ENCODE peak calls at places on chromosomes 7 and 10, in seven cellular contexts. D, U, I, K, N, T and P are unnamed samples.

GRCh38 chr10:52011113-52011512 is 303.0 kb upstream of the DKK1 start:
- DNase-seq in D (no peak), U (no peak), I (no peak), K (no peak), N (no peak), T (no peak), P (no peak)

GRCh38 chr10:14072541-14072940 is 258.2 kb downstream of the FRMD4A start:
- DNase-seq in D (no peak), U (no peak), I (no peak), K (no peak), N (no peak), T (no peak), P (no peak)

GRCh38 chr10:27601519-27601918 is 97.4 kb downstream of the RAB18 start:
- DNase-seq in D (no peak), U (no peak), I (no peak), K (peak), N (no peak), T (no peak), P (no peak)

GRCh38 chr7:95811846-95812445 is 39.6 kb downstream of the DYNC1I1 start:
- DNase-seq in D (no peak), U (no peak), I (no peak), K (no peak), N (no peak), T (no peak), P (peak)

GRCh38 chr10:48448796-48449195 is 142.3 kb downstream of the MAPK8 start:
- DNase-seq in D (no peak), U (no peak), I (peak), K (no peak), N (no peak), T (no peak), P (no peak)

GRCh38 chr10:131049051-131049450 is 262.5 kb downstream of the TCERG1L start:
- DNase-seq in D (no peak), U (no peak), I (no peak), K (no peak), N (no peak), T (no peak), P (no peak)

GRCh38 chr10:27618036-27618615 is 114.0 kb downstream of the RAB18 start:
- DNase-seq in D (no peak), U (no peak), I (no peak), K (no peak), N (no peak), T (no peak), P (no peak)

GRCh38 chr7:100539436-100540006 is 518 bp downstream of the AGFG2 start:
- DNase-seq in D (no peak), U (no peak), I (no peak), K (no peak), N (no peak), T (no peak), P (no peak)

GRCh38 chr10:31359979-31360378 is 41.0 kb downstream of the ZEB1 start:
- DNase-seq in D (no peak), U (no peak), I (no peak), K (no peak), N (no peak), T (no peak), P (no peak)

GRCh38 chr7:13467111-13467547 is 522.3 kb downstream of the ETV1 start:
- DNase-seq in D (no peak), U (no peak), I (no peak), K (no peak), N (no peak), T (no peak), P (no peak)

GRCh38 chr7:139541600-139542307 is 18.3 kb downstream of the CLEC2L start:
- DNase-seq in D (no peak), U (no peak), I (no peak), K (peak), N (no peak), T (no peak), P (no peak)

GRCh38 chr7:152313879-152314604 is 121.8 kb downstream of the KMT2C start:
- DNase-seq in D (no peak), U (no peak), I (peak), K (peak), N (no peak), T (no peak), P (no peak)

GRCh38 chr7:22445140-22445722 is 54.8 kb downstream of the STEAP1B start:
- DNase-seq in D (peak), U (peak), I (no peak), K (peak), N (peak), T (peak), P (no peak)

GRCh38 chr10:82252081-82252480 is 377.1 kb downstream of the NRG3 start:
- DNase-seq in D (no peak), U (no peak), I (no peak), K (no peak), N (no peak), T (no peak), P (no peak)

GRCh38 chr10:70475661-70476060 is 2.9 kb upstream of the PALD1 start:
- DNase-seq in D (no peak), U (no peak), I (no peak), K (no peak), N (no peak), T (no peak), P (no peak)

GRCh38 chr7:103076767-103077166 is 1.8 kb downstream of the ARMC10 start:
- DNase-seq in D (no peak), U (no peak), I (no peak), K (no peak), N (no peak), T (no peak), P (no peak)

GRCh38 chr10:75408911-75409885 is 7.6 kb upstream of the ZNF503 start:
- DNase-seq in D (peak), U (peak), I (no peak), K (peak), N (peak), T (no peak), P (no peak)

GRCh38 chr7:137296551-137296950 is 47.0 kb downstream of the PTN start:
- DNase-seq in D (no peak), U (no peak), I (no peak), K (no peak), N (no peak), T (no peak), P (no peak)

GRCh38 chr7:157339777-157340677 is 3.2 kb downstream of the DNAJB6 start:
- DNase-seq in D (peak), U (peak), I (peak), K (peak), N (peak), T (peak), P (peak)

GRCh38 chr7:90719159-90719558 is 123.0 kb downstream of the CDK14 start:
- DNase-seq in D (no peak), U (no peak), I (no peak), K (no peak), N (no peak), T (no peak), P (no peak)

GRCh38 chr10:12533151-12533550 is 183.8 kb downstream of the CAMK1D start:
- DNase-seq in D (no peak), U (no peak), I (peak), K (no peak), N (no peak), T (no peak), P (no peak)

GRCh38 chr10:22335204-22335956 is 9.9 kb upstream of the SPAG6 start:
- DNase-seq in D (peak), U (no peak), I (no peak), K (peak), N (peak), T (no peak), P (no peak)

GRCh38 chr10:79431422-79431821 is 14.0 kb downstream of the ZCCHC24 start:
- DNase-seq in D (no peak), U (no peak), I (no peak), K (no peak), N (no peak), T (no peak), P (no peak)

GRCh38 chr10:17981766-17982380 is 30.2 kb downstream of the SLC39A12 start:
- DNase-seq in D (no peak), U (no peak), I (peak), K (no peak), N (no peak), T (no peak), P (no peak)

GRCh38 chr10:60304832-60305231 is 84.8 kb downstream of the ANK3 start:
- DNase-seq in D (no peak), U (no peak), I (no peak), K (no peak), N (no peak), T (no peak), P (no peak)

GRCh38 chr10:69057951-69058297 is 30.0 kb upstream of the SRGN start:
- DNase-seq in D (no peak), U (no peak), I (peak), K (no peak), N (no peak), T (no peak), P (no peak)

GRCh38 chr10:71761105-71761511 is 12.2 kb downstream of the VSIR start:
- DNase-seq in D (no peak), U (no peak), I (no peak), K (no peak), N (no peak), T (no peak), P (no peak)

GRCh38 chr10:132721725-132722124 is 64.2 kb downstream of the NKX6-2 start:
- DNase-seq in D (no peak), U (no peak), I (no peak), K (no peak), N (no peak), T (no peak), P (no peak)

GRCh38 chr7:108152198-108152597 is 22.0 kb upstream of the LAMB4 start:
- DNase-seq in D (no peak), U (no peak), I (no peak), K (no peak), N (no peak), T (no peak), P (no peak)

GRCh38 chr7:121020652-121021051 is 32.1 kb downstream of the CPED1 start:
- DNase-seq in D (no peak), U (no peak), I (no peak), K (no peak), N (no peak), T (no peak), P (no peak)

GRCh38 chr7:27184342-27185012 is 555 bp downstream of the HOXA11 start:
- DNase-seq in D (peak), U (no peak), I (no peak), K (peak), N (peak), T (peak), P (no peak)

GRCh38 chr7:11620406-11620805 is 211.6 kb downstream of the THSD7A start:
- DNase-seq in D (no peak), U (no peak), I (no peak), K (no peak), N (no peak), T (no peak), P (no peak)

GRCh38 chr7:2666588-2667250 is 21.3 kb upstream of the AMZ1 start:
- DNase-seq in D (no peak), U (no peak), I (no peak), K (no peak), N (no peak), T (no peak), P (no peak)

GRCh38 chr10:33279276-33279675 is 55.2 kb downstream of the NRP1 start:
- DNase-seq in D (no peak), U (no peak), I (no peak), K (no peak), N (no peak), T (no peak), P (no peak)

GRCh38 chr10:101322266-101323151 is 31.5 kb upstream of the BTRC start:
- DNase-seq in D (no peak), U (no peak), I (no peak), K (no peak), N (no peak), T (no peak), P (no peak)

GRCh38 chr10:49187950-49188761 is at the start of gene TMEM273:
- DNase-seq in D (no peak), U (peak), I (no peak), K (no peak), N (peak), T (peak), P (peak)

GRCh38 chr7:92705831-92706230 is 115.6 kb upstream of the FAM133B start:
- DNase-seq in D (no peak), U (no peak), I (no peak), K (no peak), N (no peak), T (no peak), P (no peak)

GRCh38 chr7:46660402-46660801 is 739.3 kb upstream of the IGFBP3 start:
- DNase-seq in D (no peak), U (no peak), I (no peak), K (no peak), N (no peak), T (no peak), P (no peak)

GRCh38 chr10:16436758-16437539 is at the start of gene PTER:
- DNase-seq in D (peak), U (peak), I (peak), K (peak), N (peak), T (peak), P (peak)

GRCh38 chr10:16440396-16441105 is 3.7 kb downstream of the PTER start:
- DNase-seq in D (no peak), U (no peak), I (no peak), K (no peak), N (no peak), T (no peak), P (no peak)

GRCh38 chr10:16436367-16436757 is 448 bp upstream of the PTER start:
- DNase-seq in D (no peak), U (peak), I (no peak), K (peak), N (no peak), T (no peak), P (no peak)

GRCh38 chr10:16439294-16439693 is 2.5 kb downstream of the PTER start:
- DNase-seq in D (no peak), U (no peak), I (no peak), K (no peak), N (no peak), T (no peak), P (no peak)

DNA sequence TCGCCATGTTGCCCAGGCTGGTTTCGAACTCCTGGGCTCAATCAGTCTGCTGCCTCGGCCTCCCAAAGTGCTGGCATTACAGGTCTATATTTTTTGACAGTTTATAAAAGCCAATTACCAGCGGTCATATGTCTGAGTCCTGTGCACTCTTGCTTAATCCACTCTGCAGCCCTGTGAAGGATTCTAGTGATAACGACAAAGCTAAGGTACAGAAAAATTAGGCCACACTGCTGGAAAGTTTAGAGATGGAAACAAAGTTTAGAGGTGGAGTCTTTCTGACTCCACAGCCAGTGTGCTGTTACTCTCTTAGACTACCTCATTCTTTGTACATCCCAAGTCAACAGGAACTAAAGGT is 707 bp downstream of the PTER start:
- DNase-seq in D (no peak), U (no peak), I (no peak), K (no peak), N (no peak), T (no peak), P (no peak)
- H3K4me3 ChIP-seq in D (peak), U (peak), I (peak), K (peak), N (peak), T (peak), P (no peak)

GRCh38 chr7:44534501-44534900 is 6.6 kb downstream of the NPC1L1 start:
- DNase-seq in D (no peak), U (peak), I (no peak), K (peak), N (no peak), T (no peak), P (no peak)
- TF ChIP-seq CTCF in D (no peak), U (peak), I (peak), K (peak), N (peak), T (peak), P (peak)

GRCh38 chr10:8035641-8036520 is 18.6 kb upstream of the GATA3 start:
- DNase-seq in D (no peak), U (no peak), I (no peak), K (peak), N (no peak), T (no peak), P (no peak)

GRCh38 chr10:8036521-8037198 is 17.8 kb upstream of the GATA3 start:
- DNase-seq in D (no peak), U (no peak), I (no peak), K (no peak), N (no peak), T (no peak), P (no peak)

GRCh38 chr10:8037199-8037801 is 17.2 kb upstream of the GATA3 start:
- DNase-seq in D (no peak), U (no peak), I (no peak), K (peak), N (no peak), T (no peak), P (no peak)

GRCh38 chr10:8039323-8039922 is 15.1 kb upstream of the GATA3 start:
- DNase-seq in D (no peak), U (no peak), I (no peak), K (no peak), N (no peak), T (no peak), P (no peak)

GRCh38 chr10:8037941-8038894 is 16.3 kb upstream of the GATA3 start:
- DNase-seq in D (no peak), U (no peak), I (no peak), K (no peak), N (no peak), T (no peak), P (no peak)
- H3K4me3 ChIP-seq in D (no peak), U (no peak), I (no peak), K (no peak), N (no peak), T (no peak), P (no peak)

DNA sequence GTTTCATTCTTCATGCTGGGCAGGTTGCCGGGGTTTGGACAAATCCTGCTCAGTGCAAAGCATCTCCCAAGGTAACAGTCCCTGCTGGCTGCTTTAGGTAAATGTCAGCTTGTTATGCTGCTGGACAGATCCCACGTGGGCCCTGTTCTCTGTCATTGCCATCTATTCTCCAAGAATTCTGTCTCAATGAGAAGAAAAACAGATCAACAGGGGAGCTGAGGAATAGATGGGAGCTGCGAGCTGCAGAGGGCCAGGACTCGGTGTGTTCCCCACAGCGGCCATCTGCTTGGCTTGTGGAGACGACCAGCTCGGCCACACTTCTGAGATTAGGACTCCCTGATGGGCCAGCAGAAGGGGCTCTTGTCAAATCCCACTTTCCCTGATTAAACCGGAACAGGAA is 235.2 kb downstream of the DPP6 start:
- DNase-seq in D (no peak), U (no peak), I (no peak), K (peak), N (no peak), T (no peak), P (no peak)
- TF ChIP-seq CTCF in D (no peak), U (no peak), I (no peak), K (no peak), N (no peak), T (no peak), P (no peak)

DNA sequence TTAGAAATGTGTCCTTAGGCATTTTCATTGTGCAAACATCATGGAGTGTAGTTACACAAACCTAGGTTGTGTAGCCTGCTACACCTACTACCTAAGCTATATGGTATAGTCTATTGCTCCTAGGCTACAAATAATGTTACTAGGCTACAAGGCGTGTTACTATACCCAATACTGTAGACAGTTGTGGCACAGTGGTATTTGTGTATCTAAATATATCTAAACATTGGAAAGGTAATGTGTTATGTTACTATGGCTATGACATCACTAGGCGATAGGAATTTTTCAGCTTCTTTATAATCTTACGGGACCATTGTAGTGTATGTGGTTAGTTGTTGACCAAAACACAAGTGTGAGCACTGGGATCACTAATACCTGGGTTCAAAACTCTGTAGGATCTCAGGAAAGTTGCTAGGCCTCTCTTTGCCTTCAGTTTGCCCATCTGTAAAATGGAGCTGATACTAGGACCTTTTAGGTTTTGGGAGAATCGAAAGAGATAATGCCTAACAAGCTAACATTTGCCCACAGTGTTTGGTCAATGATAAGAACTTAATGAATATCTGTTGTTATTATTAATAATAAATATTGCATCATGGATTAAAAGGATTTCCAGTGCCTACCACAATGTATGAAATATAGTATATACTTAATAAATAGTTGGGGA is 2.8 kb downstream of the BICC1 start:
- DNase-seq in D (no peak), U (no peak), I (no peak), K (no peak), N (no peak), T (no peak), P (no peak)
- H3K4me3 ChIP-seq in D (no peak), U (no peak), I (peak), K (peak), N (peak), T (no peak), P (no peak)

GRCh38 chr10:128062837-128063563 is 63.2 kb downstream of the MKI67 start:
- DNase-seq in D (no peak), U (peak), I (no peak), K (no peak), N (peak), T (peak), P (peak)
- TF ChIP-seq CTCF in D (no peak), U (no peak), I (no peak), K (no peak), N (no peak), T (no peak), P (no peak)

DNA sequence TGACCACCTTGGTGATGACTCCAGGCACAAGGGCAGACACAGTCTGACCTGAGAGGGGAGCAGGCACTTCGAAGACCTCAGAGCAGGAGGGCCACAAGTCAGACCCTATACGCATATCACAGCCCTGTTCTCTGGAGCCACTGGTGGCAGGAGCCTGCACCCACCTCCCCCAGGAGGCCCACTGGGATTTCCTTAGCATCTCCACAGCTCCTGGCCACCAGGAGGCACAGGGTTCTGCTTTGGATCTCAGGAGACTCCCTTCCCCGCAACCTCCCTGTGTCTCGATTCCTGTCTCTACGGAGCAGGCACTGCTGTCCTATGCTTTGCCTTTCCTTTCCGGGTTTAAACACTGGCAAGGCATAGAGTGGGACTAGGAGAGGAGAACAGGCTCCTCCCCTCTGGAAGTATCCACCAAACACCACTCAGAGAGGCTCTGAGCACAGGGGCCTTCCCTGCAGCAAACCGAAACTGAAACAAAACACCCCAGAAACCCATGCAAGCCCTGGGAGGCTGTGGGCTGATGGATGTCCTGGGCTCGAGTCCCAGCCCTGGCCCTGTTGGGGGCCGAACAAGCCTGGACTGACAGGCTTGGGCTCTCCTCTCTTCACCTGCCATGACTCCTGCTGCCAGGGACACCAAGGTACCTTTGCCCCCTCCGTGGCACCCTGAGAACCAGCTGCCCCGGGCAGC is 166.3 kb downstream of the NEURL1 start:
- DNase-seq in D (no peak), U (peak), I (peak), K (no peak), N (peak), T (no peak), P (peak)
- H3K4me3 ChIP-seq in D (peak), U (peak), I (peak), K (no peak), N (peak), T (peak), P (peak)